ENCODE peak calls at places on chromosomes 13 and 19, in five cellular contexts. H, I, O, N and K are unnamed samples.

GRCh38 chr19:41871573-41872383 is 5.3 kb upstream of the CD79A start:
- DNase-seq in H (no peak), I (no peak), O (peak), N (no peak), K (no peak)

GRCh38 chr19:9370747-9371619 is 8.2 kb downstream of the ZNF177 start:
- DNase-seq in H (no peak), I (no peak), O (no peak), N (no peak), K (no peak)

GRCh38 chr13:111483621-111483987 is 163.2 kb downstream of the TEX29 start:
- DNase-seq in H (no peak), I (no peak), O (no peak), N (no peak), K (no peak)

GRCh38 chr19:8075158-8076086 is 22.9 kb downstream of the CCL25 start:
- DNase-seq in H (no peak), I (no peak), O (no peak), N (no peak), K (no peak)

GRCh38 chr19:45038931-45039893 is at the start of gene CLASRP:
- DNase-seq in H (peak), I (peak), O (peak), N (peak), K (peak)

GRCh38 chr19:18883530-18884304 is 12.2 kb downstream of the CERS1 start:
- DNase-seq in H (no peak), I (no peak), O (no peak), N (no peak), K (no peak)

GRCh38 chr19:4136680-4137088 is 12.8 kb upstream of the MAP2K2 start:
- DNase-seq in H (no peak), I (no peak), O (no peak), N (no peak), K (no peak)

GRCh38 chr13:33642374-33643065 is 175.4 kb upstream of the RFC3 start:
- DNase-seq in H (no peak), I (no peak), O (peak), N (no peak), K (peak)

GRCh38 chr19:1469936-1470863 is 8.8 kb downstream of the C19orf25 start:
- DNase-seq in H (no peak), I (peak), O (no peak), N (no peak), K (peak)

GRCh38 chr13:106529415-106530208 is 5.8 kb downstream of the EFNB2 start:
- DNase-seq in H (no peak), I (no peak), O (no peak), N (no peak), K (peak)

GRCh38 chr13:106528711-106529414 is 6.6 kb downstream of the EFNB2 start:
- DNase-seq in H (no peak), I (no peak), O (no peak), N (no peak), K (peak)

GRCh38 chr13:106532111-106532929 is 3.1 kb downstream of the EFNB2 start:
- DNase-seq in H (no peak), I (no peak), O (peak), N (no peak), K (peak)

GRCh38 chr13:106530907-106531520 is 4.4 kb downstream of the EFNB2 start:
- DNase-seq in H (no peak), I (no peak), O (no peak), N (no peak), K (peak)

GRCh38 chr13:106530209-106530906 is 5.1 kb downstream of the EFNB2 start:
- DNase-seq in H (no peak), I (no peak), O (no peak), N (no peak), K (peak)
- H3K27ac ChIP-seq in H (peak), I (no peak), O (no peak), N (peak), K (peak)

DNA sequence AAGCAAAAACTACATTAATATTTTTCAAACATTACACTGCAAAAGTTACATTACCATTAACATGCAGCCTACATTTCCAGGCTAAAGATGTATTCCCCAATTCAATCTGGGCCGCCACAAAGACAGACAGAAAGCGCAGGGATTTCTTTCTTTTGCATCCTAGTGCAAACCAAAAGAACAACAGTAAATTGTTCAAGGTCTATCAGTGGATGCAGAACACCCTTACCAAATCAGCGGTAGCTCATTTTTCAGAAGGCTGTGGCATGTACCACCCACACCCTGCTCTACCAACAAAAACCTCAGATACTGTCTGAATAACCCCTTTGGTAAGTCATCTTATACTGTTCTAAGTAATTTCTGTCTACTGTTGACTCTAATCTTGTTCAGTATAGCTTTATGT is 3.6 kb downstream of the TPT1 start:
- DNase-seq in H (no peak), I (no peak), O (no peak), N (no peak), K (no peak)
- H3K4me3 ChIP-seq in H (peak), I (peak), O (no peak), N (no peak), K (no peak)

DNA sequence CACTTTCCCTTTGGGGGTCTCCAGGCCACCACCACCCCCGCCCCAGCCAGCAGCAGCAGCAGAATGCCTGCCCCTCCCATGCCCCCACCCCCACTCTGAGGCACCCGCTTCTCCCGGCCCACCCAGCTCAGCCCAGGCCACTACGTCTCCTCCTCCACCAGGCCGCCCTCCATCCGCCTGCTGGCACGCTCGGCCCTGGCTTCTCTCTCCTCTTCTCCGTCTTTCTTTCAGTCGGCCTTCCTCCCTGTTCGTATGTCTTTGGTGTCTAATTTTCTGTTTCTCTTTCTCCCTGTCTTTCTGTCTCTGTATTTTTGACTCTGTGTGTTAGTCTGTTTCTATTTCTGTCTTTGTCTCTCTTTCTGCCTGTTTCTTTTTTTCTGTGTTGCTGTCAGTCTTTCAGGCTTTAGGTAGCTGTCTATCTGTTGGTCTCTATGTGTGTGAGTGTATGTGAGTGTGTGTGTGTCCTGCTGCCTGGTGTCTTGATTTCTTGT is at the start of gene LGI4:
- DNase-seq in H (no peak), I (peak), O (no peak), N (no peak), K (peak)
- H3K27ac ChIP-seq in H (peak), I (no peak), O (peak), N (peak), K (no peak)

DNA sequence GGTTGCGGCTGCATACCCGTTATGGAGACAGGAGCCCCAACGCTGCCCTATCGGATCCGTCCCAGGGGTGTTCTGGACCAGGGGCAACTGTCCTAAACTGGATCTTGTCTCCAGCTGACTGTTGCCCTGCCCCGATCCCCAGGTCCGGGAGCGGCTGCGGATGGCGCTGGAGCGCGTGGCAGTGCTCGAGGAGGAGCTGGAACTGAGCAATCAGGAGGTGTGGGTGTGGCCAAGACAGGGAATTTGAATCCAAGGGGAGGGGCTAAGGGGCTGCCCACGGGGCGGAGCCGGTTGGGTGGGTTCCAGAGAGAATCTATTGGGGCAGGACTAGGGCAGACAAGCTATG is 9.9 kb downstream of the PPFIA3 start:
- DNase-seq in H (no peak), I (peak), O (no peak), N (no peak), K (peak)
- H3K4me3 ChIP-seq in H (no peak), I (peak), O (peak), N (no peak), K (peak)

GRCh38 chr13:31947105-31947504 is 84.5 kb upstream of the FRY start:
- DNase-seq in H (no peak), I (no peak), O (no peak), N (no peak), K (peak)
- H3K27ac ChIP-seq in H (no peak), I (no peak), O (no peak), N (no peak), K (no peak)

GRCh38 chr13:43364210-43365041 is 341.0 kb downstream of the DNAJC15 start:
- DNase-seq in H (no peak), I (peak), O (peak), N (no peak), K (peak)
- H3K4me3 ChIP-seq in H (peak), I (no peak), O (no peak), N (no peak), K (no peak)

DNA sequence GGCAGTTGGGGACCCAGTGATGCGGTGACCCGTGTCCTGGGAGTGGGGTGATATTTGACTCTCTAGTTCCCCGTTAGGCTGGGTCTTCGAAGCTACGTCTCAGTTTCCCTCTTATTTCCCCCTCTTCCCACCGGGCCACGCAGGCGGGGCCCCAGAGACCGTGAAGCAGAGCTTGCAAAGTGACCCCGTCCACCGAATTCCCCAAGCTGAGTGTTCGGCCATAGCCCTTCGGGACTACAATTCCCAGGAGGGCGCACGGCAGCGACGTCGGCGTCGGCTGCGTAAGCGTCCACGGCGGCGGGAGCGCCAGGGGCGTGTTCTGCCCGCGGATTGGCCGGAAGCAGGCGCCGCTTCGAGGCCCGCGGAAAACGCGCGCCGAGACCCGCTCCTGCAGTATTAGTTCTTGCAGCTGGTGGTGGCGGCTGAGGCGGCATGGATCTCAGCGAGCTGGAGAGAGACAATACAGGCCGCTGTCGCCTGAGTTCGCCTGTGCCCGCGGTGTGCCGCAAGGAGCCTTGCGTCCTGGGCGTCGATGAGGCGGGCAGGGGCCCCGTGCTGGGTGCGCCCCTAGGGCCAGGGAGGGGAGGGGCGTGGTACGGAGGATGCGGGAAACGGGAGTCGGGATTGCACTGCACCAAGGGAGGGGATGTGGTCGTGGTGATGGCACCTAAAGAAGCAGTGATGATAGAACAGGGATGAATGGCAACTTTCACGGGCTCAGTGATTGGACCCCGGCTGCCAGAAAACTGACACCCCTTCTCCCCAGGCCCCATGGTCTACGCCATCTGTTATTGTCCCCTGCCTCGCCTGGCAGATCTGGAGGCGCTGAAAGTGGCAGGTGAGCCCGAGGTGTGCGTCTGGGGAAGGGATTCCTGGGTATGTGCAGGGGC is at the start of gene RNASEH2A:
- DNase-seq in H (no peak), I (peak), O (peak), N (peak), K (peak)
- H3K27ac ChIP-seq in H (peak), I (peak), O (peak), N (peak), K (no peak)

DNA sequence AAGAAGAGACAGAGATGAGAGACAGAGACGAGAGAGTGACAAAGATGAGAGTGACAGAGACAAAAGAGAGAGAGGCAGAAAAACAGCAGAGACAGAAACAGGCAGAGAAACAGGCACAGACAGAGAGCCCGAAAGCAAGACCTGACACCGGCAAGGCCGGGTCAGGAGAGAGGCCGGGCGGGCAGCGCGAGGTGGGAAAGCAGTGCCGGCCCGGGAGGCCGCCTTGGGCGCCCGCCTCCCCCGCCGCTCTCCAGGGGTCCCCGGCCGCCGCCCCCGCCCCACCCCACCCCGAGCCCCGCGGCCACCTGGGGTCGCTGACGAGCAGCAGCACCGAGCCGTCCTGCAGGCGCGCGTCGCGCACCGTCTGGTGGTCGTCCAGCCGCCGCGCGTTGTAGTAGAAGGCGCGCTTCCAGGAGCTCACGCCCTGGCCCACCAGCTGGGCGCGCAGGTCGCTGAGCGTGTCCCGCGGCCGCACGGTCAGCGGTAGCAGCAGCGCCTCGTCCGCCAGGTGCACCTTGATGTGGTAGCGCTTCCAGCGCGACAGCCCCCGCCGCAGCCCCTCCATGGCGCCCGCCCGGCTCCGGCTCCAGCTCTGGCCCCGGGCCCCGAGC is at the start of gene TINCR:
- DNase-seq in H (no peak), I (peak), O (no peak), N (no peak), K (peak)
- H3K4me3 ChIP-seq in H (peak), I (no peak), O (peak), N (peak), K (peak)

GRCh38 chr19:53896682-53897081 is 12.4 kb upstream of the CACNG7 start:
- DNase-seq in H (no peak), I (peak), O (no peak), N (no peak), K (peak)
- H3K27ac ChIP-seq in H (no peak), I (no peak), O (no peak), N (no peak), K (no peak)

GRCh38 chr13:36778083-36778671 is 40.8 kb upstream of the RFXAP start:
- DNase-seq in H (no peak), I (no peak), O (peak), N (no peak), K (peak)
- H3K4me3 ChIP-seq in H (no peak), I (no peak), O (no peak), N (no peak), K (peak)